ENCODE peak calls at places on chromosomes 6 and 20, in four cellular contexts. One of them, this sample, is unnamed.

GRCh38 chr6:30881392-30881986 is 2.8 kb upstream of the DDR1 start:
- DNase-seq in HCT116: no peak
- DNase-seq in HepG2: no peak
- DNase-seq in K562: no peak
- DNase-seq in this sample: no peak

GRCh38 chr6:169321546-169321945 is 67.9 kb upstream of the THBS2 start:
- DNase-seq in HCT116: no peak
- DNase-seq in K562: no peak
- DNase-seq in HepG2: no peak
- DNase-seq in this sample: no peak

GRCh38 chr20:46171476-46171875 is 53.4 kb downstream of the CD40 start:
- DNase-seq in K562: no peak
- DNase-seq in HCT116: no peak
- DNase-seq in HepG2: no peak
- DNase-seq in this sample: no peak

GRCh38 chr20:22389836-22390542 is 194.4 kb downstream of the FOXA2 start:
- DNase-seq in HepG2: peak; percentile 46
- DNase-seq in K562: no peak
- DNase-seq in HCT116: peak; percentile 94
- DNase-seq in this sample: peak; percentile 94

GRCh38 chr20:57272883-57273282 is 6.4 kb upstream of the BMP7 start:
- DNase-seq in HCT116: no peak
- DNase-seq in HepG2: no peak
- DNase-seq in K562: no peak
- DNase-seq in this sample: no peak

GRCh38 chr20:45097485-45098095 is 3.3 kb downstream of the KCNS1 start:
- DNase-seq in HepG2: no peak
- DNase-seq in K562: no peak
- DNase-seq in HCT116: no peak
- DNase-seq in this sample: no peak

GRCh38 chr6:10613077-10613476 is 81.3 kb downstream of the C6orf52 start:
- DNase-seq in HCT116: no peak
- DNase-seq in K562: no peak
- DNase-seq in HepG2: peak; percentile 78
- DNase-seq in this sample: no peak

GRCh38 chr20:62854121-62854520 is 7.5 kb downstream of the TCFL5 start:
- DNase-seq in HCT116: no peak
- DNase-seq in K562: no peak
- DNase-seq in HepG2: no peak
- DNase-seq in this sample: no peak

GRCh38 chr6:28390688-28391087 is 8.9 kb downstream of the ZSCAN12 start:
- DNase-seq in HepG2: no peak
- DNase-seq in HCT116: no peak
- DNase-seq in K562: no peak
- DNase-seq in this sample: no peak

GRCh38 chr20:53186630-53187029 is 214.5 kb downstream of the TSHZ2 start:
- DNase-seq in HepG2: no peak
- DNase-seq in HCT116: no peak
- DNase-seq in K562: peak; percentile 39
- DNase-seq in this sample: no peak

GRCh38 chr20:58073945-58074920 is 154.2 kb downstream of the ANKRD60 start:
- DNase-seq in HepG2: no peak
- DNase-seq in K562: no peak
- DNase-seq in HCT116: no peak
- DNase-seq in this sample: no peak

GRCh38 chr6:42781546-42781810 is 374 bp upstream of the BICRAL start:
- DNase-seq in HCT116: no peak
- DNase-seq in HepG2: no peak
- DNase-seq in K562: peak; percentile 40
- DNase-seq in this sample: no peak

GRCh38 chr6:42155293-42155692 is 12.9 kb upstream of the C6orf132 start:
- DNase-seq in K562: no peak
- DNase-seq in HCT116: no peak
- DNase-seq in HepG2: no peak
- DNase-seq in this sample: no peak

GRCh38 chr6:95203153-95203754 is 374.1 kb upstream of the MANEA start:
- DNase-seq in K562: peak; percentile 27
- DNase-seq in HepG2: peak; percentile 10
- DNase-seq in HCT116: peak; percentile 23
- DNase-seq in this sample: peak; percentile 18

GRCh38 chr20:15036938-15037337 is 699.5 kb upstream of the FLRT3 start:
- DNase-seq in K562: no peak
- DNase-seq in HCT116: no peak
- DNase-seq in HepG2: no peak
- DNase-seq in this sample: no peak

GRCh38 chr20:52747736-52748135 is 224.4 kb upstream of the TSHZ2 start:
- DNase-seq in HCT116: no peak
- DNase-seq in K562: no peak
- DNase-seq in HepG2: peak; percentile 37
- DNase-seq in this sample: no peak

GRCh38 chr20:4483481-4483880 is 238.2 kb upstream of the PRND start:
- DNase-seq in HepG2: no peak
- DNase-seq in HCT116: no peak
- DNase-seq in K562: no peak
- DNase-seq in this sample: no peak

GRCh38 chr6:105869835-105870506 is 216.2 kb upstream of the PRDM1 start:
- DNase-seq in K562: no peak
- DNase-seq in HepG2: no peak
- DNase-seq in HCT116: no peak
- DNase-seq in this sample: no peak

GRCh38 chr6:12538881-12539357 is 177.6 kb upstream of the PHACTR1 start:
- DNase-seq in HCT116: no peak
- DNase-seq in HepG2: peak; percentile 79
- DNase-seq in K562: no peak
- DNase-seq in this sample: no peak

GRCh38 chr6:9710574-9710973 is 704.3 kb downstream of the TFAP2A start:
- DNase-seq in K562: no peak
- DNase-seq in HepG2: no peak
- DNase-seq in HCT116: no peak
- DNase-seq in this sample: no peak

GRCh38 chr6:29970711-29971110 is 28.4 kb downstream of the HLA-A start:
- DNase-seq in HCT116: no peak
- DNase-seq in K562: no peak
- DNase-seq in HepG2: no peak
- DNase-seq in this sample: no peak

GRCh38 chr6:169160855-169161560 is 92.6 kb downstream of the THBS2 start:
- DNase-seq in HCT116: no peak
- DNase-seq in K562: no peak
- DNase-seq in HepG2: no peak
- DNase-seq in this sample: no peak

GRCh38 chr6:111171577-111172400 is 84.5 kb downstream of the SLC16A10 start:
- DNase-seq in HepG2: no peak
- DNase-seq in HCT116: no peak
- DNase-seq in K562: no peak
- DNase-seq in this sample: no peak

GRCh38 chr6:21354805-21355238 is 238.7 kb upstream of the SOX4 start:
- DNase-seq in HepG2: peak; percentile 88
- DNase-seq in K562: no peak
- DNase-seq in HCT116: no peak
- DNase-seq in this sample: no peak

GRCh38 chr6:101826259-101826658 is 432.8 kb downstream of the GRIK2 start:
- DNase-seq in HepG2: no peak
- DNase-seq in HCT116: no peak
- DNase-seq in K562: no peak
- DNase-seq in this sample: no peak

DNA sequence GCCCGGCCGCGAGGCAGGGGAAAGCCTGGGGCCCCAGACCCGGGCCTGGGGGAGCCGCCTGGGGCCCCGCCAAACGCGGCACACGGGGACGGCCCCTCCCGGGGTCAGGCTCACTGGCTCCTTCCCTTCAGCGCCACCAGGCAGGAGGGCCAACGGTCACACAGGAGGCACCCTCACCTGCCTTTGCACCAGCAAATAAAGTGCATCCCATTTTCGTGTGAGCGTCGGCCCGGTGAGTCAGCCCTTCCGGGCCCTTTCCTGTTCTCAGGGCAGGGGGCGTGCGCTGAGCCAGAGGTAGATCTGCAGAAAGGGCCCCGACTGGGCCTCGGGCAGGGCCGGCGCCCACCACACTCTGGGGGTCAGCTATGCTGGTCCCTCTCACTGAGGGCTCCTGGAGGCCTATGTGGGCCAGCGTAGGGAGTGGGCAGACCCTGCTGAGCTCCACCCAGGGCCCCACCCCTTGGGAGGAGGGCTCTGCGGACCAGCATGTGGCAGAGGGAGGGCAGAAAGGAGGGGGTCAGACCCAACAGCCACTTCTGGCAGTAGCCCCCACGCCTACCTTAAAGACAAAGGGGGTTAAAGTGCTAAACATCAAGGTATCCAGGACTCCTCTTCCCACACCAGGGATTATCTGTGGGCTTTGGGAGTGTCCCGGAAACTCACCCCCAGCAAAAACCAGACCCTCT is 931 bp upstream of the UCKL1 start:
- DNase-seq in HCT116: peak; percentile 73
- DNase-seq in HepG2: peak; percentile 85
- DNase-seq in K562: peak; percentile 79
- DNase-seq in this sample: no peak
- TF ChIP-seq TCF7L2 in HCT116: no peak
- TF ChIP-seq TCF7L2 in HepG2: no peak
- TF ChIP-seq TCF7L2 in K562: no peak
- TF ChIP-seq TCF7L2 in this sample: no peak

GRCh38 chr6:32860674-32861073 is 6.7 kb downstream of the PSMB9 start:
- DNase-seq in HepG2: no peak
- DNase-seq in HCT116: no peak
- DNase-seq in K562: no peak
- DNase-seq in this sample: no peak

GRCh38 chr6:32854376-32855178 is 585 bp downstream of the PSMB9 start:
- DNase-seq in K562: no peak
- DNase-seq in HepG2: no peak
- DNase-seq in HCT116: no peak
- DNase-seq in this sample: no peak

GRCh38 chr6:32857156-32857891 is 3.3 kb downstream of the PSMB9 start:
- DNase-seq in HCT116: no peak
- DNase-seq in HepG2: no peak
- DNase-seq in K562: no peak
- DNase-seq in this sample: no peak

GRCh38 chr6:32855467-32856174 is 1.6 kb downstream of the PSMB9 start:
- DNase-seq in HepG2: no peak
- DNase-seq in K562: no peak
- DNase-seq in HCT116: no peak
- DNase-seq in this sample: no peak

GRCh38 chr6:32858194-32858593 is 4.2 kb downstream of the PSMB9 start:
- DNase-seq in HepG2: no peak
- DNase-seq in HCT116: no peak
- DNase-seq in K562: no peak
- DNase-seq in this sample: no peak
- H3K27me3 ChIP-seq in HepG2: no peaks in the 10 kb centered on the region
- H3K27me3 ChIP-seq in HCT116: no peaks in the 10 kb centered on the region
- H3K27me3 ChIP-seq in K562: peaks cover 13% of the 10 kb centered on the region
- H3K27me3 ChIP-seq in this sample: no peaks in the 10 kb centered on the region

GRCh38 chr6:149224399-149224798 is 93.1 kb upstream of the TAB2 start:
- DNase-seq in HCT116: no peak
- DNase-seq in K562: no peak
- DNase-seq in HepG2: no peak
- DNase-seq in this sample: no peak

GRCh38 chr6:149223120-149223775 is 94.3 kb upstream of the TAB2 start:
- DNase-seq in HCT116: no peak
- DNase-seq in HepG2: no peak
- DNase-seq in K562: no peak
- DNase-seq in this sample: no peak

GRCh38 chr6:149223934-149224333 is 93.6 kb upstream of the TAB2 start:
- DNase-seq in HCT116: no peak
- DNase-seq in HepG2: peak; percentile 14
- DNase-seq in K562: no peak
- DNase-seq in this sample: no peak

GRCh38 chr6:149220882-149221773 is 96.4 kb upstream of the TAB2 start:
- DNase-seq in HepG2: no peak
- DNase-seq in K562: no peak
- DNase-seq in HCT116: no peak
- DNase-seq in this sample: no peak

GRCh38 chr6:149221774-149222070 is 95.8 kb upstream of the TAB2 start:
- DNase-seq in HCT116: no peak
- DNase-seq in K562: no peak
- DNase-seq in HepG2: no peak
- DNase-seq in this sample: no peak
- TF ChIP-seq TCF7L2 in HCT116: no peak
- TF ChIP-seq TCF7L2 in K562: no peak
- TF ChIP-seq TCF7L2 in HepG2: no peak
- TF ChIP-seq TCF7L2 in this sample: no peak

DNA sequence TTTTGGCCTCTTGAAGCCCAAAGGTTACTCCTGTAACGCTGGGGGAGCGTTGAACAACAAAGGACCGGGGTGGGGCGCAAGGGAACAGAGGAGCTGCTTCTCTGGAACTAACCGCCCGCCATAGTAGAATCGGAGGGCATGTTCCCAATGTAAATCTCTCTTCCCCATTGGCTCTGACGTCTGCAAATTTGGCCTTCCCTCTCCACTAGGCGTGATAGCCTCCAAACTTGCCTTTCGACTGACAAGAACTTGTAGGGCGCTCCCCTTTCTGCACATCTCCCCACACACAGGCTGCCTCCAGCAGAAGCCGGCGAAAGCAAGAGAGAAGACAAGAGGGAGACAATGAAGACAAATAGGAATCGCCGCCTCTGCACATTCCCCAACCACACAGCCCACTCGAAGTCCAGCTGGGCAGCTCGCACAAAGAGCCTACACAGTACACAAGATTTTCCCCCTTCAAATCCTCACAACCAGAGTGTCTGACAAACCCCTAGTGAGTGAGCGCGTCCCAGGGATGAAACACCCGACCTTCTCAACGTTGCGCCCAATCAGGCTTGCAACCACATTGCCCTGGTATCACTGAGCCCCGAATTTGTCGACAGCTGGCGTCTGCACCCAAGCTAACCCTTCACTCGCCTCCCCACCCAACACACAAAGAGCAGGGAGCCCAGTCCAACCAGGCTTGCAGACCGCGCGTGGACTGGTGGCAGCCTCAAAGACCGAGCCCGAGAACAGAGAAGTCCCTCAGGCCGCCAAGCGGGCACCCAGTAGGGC is 1.5 kb upstream of the COL12A1 start:
- DNase-seq in K562: no peak
- DNase-seq in HepG2: no peak
- DNase-seq in HCT116: no peak
- DNase-seq in this sample: no peak
- H3K27me3 ChIP-seq in K562: peaks cover 26% of the 10 kb centered on the region
- H3K27me3 ChIP-seq in HepG2: peaks cover 57% of the 10 kb centered on the region
- H3K27me3 ChIP-seq in HCT116: no peaks in the 10 kb centered on the region
- H3K27me3 ChIP-seq in this sample: peaks cover 5% of the 10 kb centered on the region

This sample was measured in Panc1.